ENCODE peak calls at places on chromosomes 6 and 20, in nine cellular contexts. E is GM23338, G is Panc1, N is small intestine, Y is skeletal muscle cell, Z is PC-3, U is AG04450, D is right cardiac atrium, H is IMR-90. P is an unnamed sample.

GRCh38 chr6:2766767-2767314 is 1.6 kb downstream of the WRNIP1 start:
- DNase-seq in E (no peak), G (no peak), N (no peak), Y (no peak), Z (peak), U (no peak), D (no peak), H (peak), P (peak)

GRCh38 chr6:16576391-16577368 is 184.6 kb downstream of the ATXN1 start:
- DNase-seq in E (no peak), G (no peak), N (peak), Y (no peak), Z (peak), U (no peak), D (no peak), H (no peak), P (no peak)

GRCh38 chr20:1887321-1887720 is 7.9 kb upstream of the SIRPA start:
- DNase-seq in E (no peak), G (no peak), N (peak), Y (no peak), Z (no peak), U (no peak), D (no peak), H (no peak), P (no peak)

GRCh38 chr20:48550814-48551213 is 277.0 kb downstream of the PREX1 start:
- DNase-seq in E (no peak), G (no peak), N (no peak), Y (no peak), Z (peak), U (no peak), D (no peak), H (no peak), P (no peak)

GRCh38 chr6:40997256-40997957 is 41.6 kb downstream of the UNC5CL start:
- DNase-seq in E (peak), G (no peak), N (peak), Y (peak), Z (peak), U (peak), D (no peak), H (peak), P (peak)

GRCh38 chr6:14017626-14018475 is 93.1 kb downstream of the RNF182 start:
- DNase-seq in E (peak), G (no peak), N (no peak), Y (no peak), Z (no peak), U (no peak), D (no peak), H (no peak), P (no peak)

GRCh38 chr20:18739785-18740184 is 73.8 kb upstream of the SCP2D1 start:
- DNase-seq in E (peak), G (no peak), N (no peak), Y (peak), Z (no peak), U (peak), D (peak), H (peak), P (peak)

GRCh38 chr6:33441457-33441856 is 12.9 kb upstream of the ZBTB9 start:
- DNase-seq in E (no peak), G (no peak), N (no peak), Y (no peak), Z (no peak), U (no peak), D (no peak), H (no peak), P (no peak)

GRCh38 chr6:105844275-105844848 is 241.8 kb upstream of the PRDM1 start:
- DNase-seq in E (peak), G (no peak), N (no peak), Y (no peak), Z (no peak), U (no peak), D (peak), H (peak), P (no peak)

GRCh38 chr6:56693988-56694387 is 51.3 kb upstream of the DST start:
- DNase-seq in E (no peak), G (no peak), N (peak), Y (no peak), Z (peak), U (no peak), D (no peak), H (no peak), P (no peak)

GRCh38 chr6:56695702-56696101 is 53.0 kb upstream of the DST start:
- DNase-seq in E (no peak), G (no peak), N (no peak), Y (no peak), Z (peak), U (no peak), D (no peak), H (peak), P (no peak)

GRCh38 chr6:56691201-56691595 is 48.5 kb upstream of the DST start:
- DNase-seq in E (no peak), G (peak), N (peak), Y (no peak), Z (no peak), U (no peak), D (no peak), H (no peak), P (no peak)

GRCh38 chr6:56692586-56693245 is 50.0 kb upstream of the DST start:
- DNase-seq in E (no peak), G (no peak), N (peak), Y (peak), Z (no peak), U (no peak), D (no peak), H (peak), P (peak)

GRCh38 chr6:56693246-56693607 is 50.5 kb upstream of the DST start:
- DNase-seq in E (no peak), G (no peak), N (peak), Y (peak), Z (peak), U (no peak), D (peak), H (peak), P (peak)
- H3K4me3 ChIP-seq in E (no peak), G (peak), N (no peak), Y (peak), Z (peak), U (peak), D (peak), H (peak), P (peak)

DNA sequence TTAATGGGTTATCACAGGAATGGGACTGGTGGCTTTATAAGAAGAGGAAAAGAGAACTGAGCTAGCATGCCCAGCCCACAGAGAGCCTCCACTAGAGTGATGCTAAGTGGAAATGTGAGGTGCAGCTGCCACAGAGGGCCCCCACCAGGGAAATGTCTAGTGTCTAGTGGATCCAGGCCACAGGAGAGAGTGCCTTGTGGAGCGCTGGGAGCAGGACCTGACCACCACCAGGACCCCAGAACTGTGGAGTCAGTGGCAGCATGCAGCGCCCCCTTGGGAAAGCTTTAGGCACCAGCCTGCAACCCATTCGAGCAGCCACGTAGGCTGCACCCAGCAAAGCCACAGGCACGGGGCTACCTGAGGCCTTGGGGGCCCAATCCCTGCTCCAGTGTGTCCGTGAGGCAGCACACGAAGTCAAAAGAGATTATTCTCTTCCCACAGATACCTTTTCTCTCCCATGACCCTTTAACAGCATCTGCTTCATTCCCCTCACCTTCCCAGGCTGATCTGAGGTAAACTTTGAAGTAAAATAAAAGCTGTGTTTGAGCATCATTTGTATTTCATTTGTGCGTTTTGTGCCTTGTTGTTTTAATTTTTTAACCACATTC is 4.4 kb downstream of the HLA-E start:
- DNase-seq in E (peak), G (no peak), N (no peak), Y (no peak), Z (no peak), U (no peak), D (no peak), H (no peak), P (no peak)
- H3K4me3 ChIP-seq in E (no peak), G (no peak), N (no peak), Y (no peak), Z (no peak), U (no peak), D (no peak), H (no peak), P (no peak)

GRCh38 chr6:31114970-31115849 is 610 bp downstream of the PSORS1C1 start:
- DNase-seq in E (peak), G (no peak), N (peak), Y (no peak), Z (peak), U (no peak), D (no peak), H (peak), P (peak)
- H3K4me3 ChIP-seq in E (no peak), G (peak), N (no peak), Y (peak), Z (peak), U (peak), D (peak), H (no peak), P (peak)

GRCh38 chr20:47350181-47350550 is 6.3 kb downstream of the ZMYND8 start:
- DNase-seq in E (no peak), G (no peak), N (no peak), Y (no peak), Z (no peak), U (no peak), D (no peak), H (no peak), P (no peak)
- H3K4me3 ChIP-seq in E (peak), G (peak), N (no peak), Y (peak), Z (no peak), U (no peak), D (no peak), H (no peak), P (no peak)

GRCh38 chr6:143058987-143059386 is 1.7 kb upstream of the AIG1 start:
- DNase-seq in E (peak), G (no peak), N (no peak), Y (no peak), Z (peak), U (no peak), D (no peak), H (no peak), P (no peak)
- H3K4me3 ChIP-seq in E (peak), G (no peak), N (no peak), Y (no peak), Z (peak), U (no peak), D (no peak), H (no peak), P (no peak)

GRCh38 chr20:63828545-63828944 is 2.5 kb downstream of the ZBTB46 start:
- DNase-seq in E (no peak), G (no peak), N (no peak), Y (no peak), Z (no peak), U (no peak), D (no peak), H (no peak), P (no peak)
- H3K4me3 ChIP-seq in E (no peak), G (no peak), N (no peak), Y (no peak), Z (no peak), U (no peak), D (peak), H (no peak), P (peak)

DNA sequence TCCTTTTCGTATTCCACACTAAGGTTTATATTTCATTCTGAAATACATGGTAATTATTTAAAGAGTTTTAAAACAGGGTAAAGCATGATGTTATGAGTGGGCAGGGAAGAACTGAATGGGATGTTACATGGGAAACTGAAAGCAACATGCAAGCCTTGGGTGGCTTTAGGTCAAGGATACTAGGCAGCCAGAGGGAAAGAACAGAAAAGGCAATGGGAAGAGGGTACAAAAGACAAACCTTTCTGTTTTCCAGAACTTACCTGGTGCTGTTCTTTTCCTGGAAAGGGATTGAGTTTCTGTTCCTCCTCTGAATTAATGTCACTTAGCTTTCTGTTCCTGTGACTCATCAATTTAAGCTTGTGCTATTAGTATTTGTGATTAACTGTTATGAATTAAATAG is 71.2 kb upstream of the SMIM8 start:
- DNase-seq in E (no peak), G (no peak), N (no peak), Y (no peak), Z (no peak), U (no peak), D (no peak), H (no peak), P (no peak)
- H3K4me3 ChIP-seq in E (no peak), G (no peak), N (no peak), Y (no peak), Z (no peak), U (no peak), D (no peak), H (no peak), P (no peak)

GRCh38 chr6:117550078-117550600 is 52.2 kb downstream of the GOPC start:
- DNase-seq in E (no peak), G (no peak), N (no peak), Y (no peak), Z (peak), U (no peak), D (no peak), H (no peak), P (no peak)

GRCh38 chr6:117550618-117551242 is 51.6 kb downstream of the GOPC start:
- DNase-seq in E (no peak), G (no peak), N (no peak), Y (no peak), Z (no peak), U (no peak), D (no peak), H (no peak), P (no peak)

GRCh38 chr6:117549606-117550005 is 52.7 kb downstream of the GOPC start:
- DNase-seq in E (no peak), G (no peak), N (peak), Y (no peak), Z (no peak), U (no peak), D (no peak), H (no peak), P (no peak)

GRCh38 chr6:117547688-117548621 is 54.4 kb downstream of the GOPC start:
- DNase-seq in E (peak), G (no peak), N (no peak), Y (no peak), Z (no peak), U (no peak), D (peak), H (peak), P (peak)

GRCh38 chr6:117548797-117549301 is 53.5 kb downstream of the GOPC start:
- DNase-seq in E (peak), G (no peak), N (no peak), Y (no peak), Z (peak), U (no peak), D (no peak), H (peak), P (peak)
- H3K4me3 ChIP-seq in E (peak), G (peak), N (no peak), Y (peak), Z (peak), U (no peak), D (no peak), H (no peak), P (no peak)

GRCh38 chr6:163419413-163420314 is 5.1 kb downstream of the QKI start:
- DNase-seq in E (no peak), G (no peak), N (no peak), Y (no peak), Z (peak), U (no peak), D (no peak), H (peak), P (peak)

GRCh38 chr6:163420315-163420667 is 5.8 kb downstream of the QKI start:
- DNase-seq in E (no peak), G (no peak), N (no peak), Y (no peak), Z (no peak), U (no peak), D (no peak), H (no peak), P (peak)

GRCh38 chr6:163416640-163417253 is 2.2 kb downstream of the QKI start:
- DNase-seq in E (peak), G (no peak), N (peak), Y (peak), Z (peak), U (peak), D (no peak), H (peak), P (peak)

GRCh38 chr6:163417595-163417994 is 3.1 kb downstream of the QKI start:
- DNase-seq in E (no peak), G (no peak), N (no peak), Y (no peak), Z (no peak), U (no peak), D (no peak), H (no peak), P (no peak)

GRCh38 chr6:163418273-163419029 is 3.9 kb downstream of the QKI start:
- DNase-seq in E (no peak), G (no peak), N (no peak), Y (no peak), Z (no peak), U (no peak), D (no peak), H (no peak), P (no peak)
- H3K4me3 ChIP-seq in E (no peak), G (no peak), N (no peak), Y (peak), Z (peak), U (peak), D (peak), H (peak), P (peak)

P was measured in fibroblast of villous mesenchyme.